ENCODE peak calls at places on chromosomes 3 and 15, in six cellular contexts. One of them, this sample, is unnamed.

GRCh38 chr3:100205161-100205560 is 55.6 kb upstream of the TBC1D23 start:
- DNase-seq in astrocyte: no peak
- DNase-seq in PC-3: no peak
- DNase-seq in ascending aorta: no peak
- DNase-seq in uterus: no peak
- DNase-seq in body of pancreas: no peak
- DNase-seq in this sample: no peak

GRCh38 chr3:131903988-131904415 is 130.8 kb downstream of the CPNE4 start:
- DNase-seq in astrocyte: peak; percentile 99
- DNase-seq in PC-3: peak; percentile 93
- DNase-seq in ascending aorta: no peak
- DNase-seq in uterus: no peak
- DNase-seq in body of pancreas: no peak
- DNase-seq in this sample: no peak

GRCh38 chr3:88775026-88775690 is 332.3 kb upstream of the EPHA3 start:
- DNase-seq in astrocyte: no peak
- DNase-seq in PC-3: no peak
- DNase-seq in ascending aorta: no peak
- DNase-seq in uterus: no peak
- DNase-seq in body of pancreas: no peak
- DNase-seq in this sample: no peak

GRCh38 chr3:72311425-72311824 is 526.5 kb upstream of the PROK2 start:
- DNase-seq in astrocyte: no peak
- DNase-seq in PC-3: no peak
- DNase-seq in ascending aorta: no peak
- DNase-seq in uterus: no peak
- DNase-seq in body of pancreas: no peak
- DNase-seq in this sample: no peak

GRCh38 chr3:27914199-27914598 is 192.1 kb upstream of the EOMES start:
- DNase-seq in astrocyte: no peak
- DNase-seq in PC-3: peak; percentile 32
- DNase-seq in ascending aorta: no peak
- DNase-seq in uterus: no peak
- DNase-seq in body of pancreas: peak; percentile 7
- DNase-seq in this sample: no peak

GRCh38 chr15:65028338-65028737 is 1.1 kb downstream of the MTFMT start:
- DNase-seq in astrocyte: no peak
- DNase-seq in PC-3: no peak
- DNase-seq in ascending aorta: no peak
- DNase-seq in uterus: no peak
- DNase-seq in body of pancreas: no peak
- DNase-seq in this sample: peak; percentile 11

GRCh38 chr3:98812851-98813374 is 49.8 kb downstream of the ST3GAL6 start:
- DNase-seq in astrocyte: no peak
- DNase-seq in PC-3: peak; percentile 55
- DNase-seq in ascending aorta: no peak
- DNase-seq in uterus: no peak
- DNase-seq in body of pancreas: peak; percentile 14
- DNase-seq in this sample: no peak

GRCh38 chr15:100241572-100242479 is 99.9 kb downstream of the ADAMTS17 start:
- DNase-seq in astrocyte: peak; percentile 82
- DNase-seq in PC-3: peak; percentile 95
- DNase-seq in ascending aorta: no peak
- DNase-seq in uterus: no peak
- DNase-seq in body of pancreas: peak; percentile 27
- DNase-seq in this sample: no peak

GRCh38 chr15:66882251-66883020 is 180.4 kb downstream of the SMAD6 start:
- DNase-seq in astrocyte: peak; percentile 65
- DNase-seq in PC-3: peak; percentile 27
- DNase-seq in ascending aorta: no peak
- DNase-seq in uterus: peak; percentile 46
- DNase-seq in body of pancreas: peak; percentile 51
- DNase-seq in this sample: no peak

GRCh38 chr15:29860872-29861271 is 38.6 kb upstream of the TJP1 start:
- DNase-seq in astrocyte: peak; percentile 33
- DNase-seq in PC-3: peak; percentile 54
- DNase-seq in ascending aorta: no peak
- DNase-seq in uterus: no peak
- DNase-seq in body of pancreas: no peak
- DNase-seq in this sample: no peak

GRCh38 chr15:68650901-68651709 is 72.3 kb downstream of the CORO2B start:
- DNase-seq in astrocyte: no peak
- DNase-seq in PC-3: peak; percentile 35
- DNase-seq in ascending aorta: no peak
- DNase-seq in uterus: peak; percentile 23
- DNase-seq in body of pancreas: peak; percentile 65
- DNase-seq in this sample: peak; percentile 29

GRCh38 chr3:51673181-51673801 is 2.2 kb downstream of the TEX264 start:
- DNase-seq in astrocyte: no peak
- DNase-seq in PC-3: no peak
- DNase-seq in ascending aorta: no peak
- DNase-seq in uterus: no peak
- DNase-seq in body of pancreas: no peak
- DNase-seq in this sample: no peak

GRCh38 chr3:139601191-139601961 is 61.8 kb upstream of the RBP1 start:
- DNase-seq in astrocyte: no peak
- DNase-seq in PC-3: peak; percentile 27
- DNase-seq in ascending aorta: no peak
- DNase-seq in uterus: no peak
- DNase-seq in body of pancreas: no peak
- DNase-seq in this sample: no peak

GRCh38 chr15:93233710-93234109 is 144.7 kb upstream of the RGMA start:
- DNase-seq in astrocyte: no peak
- DNase-seq in PC-3: no peak
- DNase-seq in ascending aorta: no peak
- DNase-seq in uterus: no peak
- DNase-seq in body of pancreas: no peak
- DNase-seq in this sample: no peak

GRCh38 chr3:35404571-35404970 is 234.8 kb upstream of the ARPP21 start:
- DNase-seq in astrocyte: no peak
- DNase-seq in PC-3: no peak
- DNase-seq in ascending aorta: no peak
- DNase-seq in uterus: no peak
- DNase-seq in body of pancreas: no peak
- DNase-seq in this sample: no peak

GRCh38 chr3:184003187-184003967 is 14.3 kb downstream of the ABCC5 start:
- DNase-seq in astrocyte: peak; percentile 90
- DNase-seq in PC-3: peak; percentile 75
- DNase-seq in ascending aorta: no peak
- DNase-seq in uterus: no peak
- DNase-seq in body of pancreas: no peak
- DNase-seq in this sample: no peak

GRCh38 chr3:139530717-139531116 is 8.8 kb downstream of the RBP1 start:
- DNase-seq in astrocyte: no peak
- DNase-seq in PC-3: no peak
- DNase-seq in ascending aorta: no peak
- DNase-seq in uterus: no peak
- DNase-seq in body of pancreas: no peak
- DNase-seq in this sample: no peak

GRCh38 chr15:72166716-72167417 is 30.7 kb downstream of the GRAMD2A start:
- DNase-seq in astrocyte: no peak
- DNase-seq in PC-3: no peak
- DNase-seq in ascending aorta: no peak
- DNase-seq in uterus: no peak
- DNase-seq in body of pancreas: no peak
- DNase-seq in this sample: no peak

GRCh38 chr15:43896543-43896942 is 69.7 kb downstream of the WDR76 start:
- DNase-seq in astrocyte: no peak
- DNase-seq in PC-3: peak; percentile 17
- DNase-seq in ascending aorta: no peak
- DNase-seq in uterus: no peak
- DNase-seq in body of pancreas: no peak
- DNase-seq in this sample: no peak

GRCh38 chr3:58999779-59000170 is 50.0 kb downstream of the CFAP20DC start:
- DNase-seq in astrocyte: peak; percentile 10
- DNase-seq in PC-3: no peak
- DNase-seq in ascending aorta: no peak
- DNase-seq in uterus: no peak
- DNase-seq in body of pancreas: no peak
- DNase-seq in this sample: no peak

GRCh38 chr3:192487032-192487431 is 240.3 kb downstream of the FGF12 start:
- DNase-seq in astrocyte: no peak
- DNase-seq in PC-3: no peak
- DNase-seq in ascending aorta: no peak
- DNase-seq in uterus: no peak
- DNase-seq in body of pancreas: peak; percentile 11
- DNase-seq in this sample: no peak

GRCh38 chr3:167066977-167067843 is 312.9 kb downstream of the ZBBX start:
- DNase-seq in astrocyte: no peak
- DNase-seq in PC-3: peak; percentile 44
- DNase-seq in ascending aorta: no peak
- DNase-seq in uterus: no peak
- DNase-seq in body of pancreas: peak; percentile 13
- DNase-seq in this sample: no peak

GRCh38 chr3:151460774-151461450 is at the start of gene IGSF10:
- DNase-seq in astrocyte: no peak
- DNase-seq in PC-3: no peak
- DNase-seq in ascending aorta: no peak
- DNase-seq in uterus: no peak
- DNase-seq in body of pancreas: peak; percentile 15
- DNase-seq in this sample: no peak
- H3K4me3 ChIP-seq in astrocyte: peak within 1 kb of the TSS; percentile 60
- H3K4me3 ChIP-seq in PC-3: peak within 1 kb of the TSS; percentile 72
- H3K4me3 ChIP-seq in ascending aorta: peak within 1 kb of the TSS; percentile 67
- H3K4me3 ChIP-seq in uterus: peak within 1 kb of the TSS; percentile 50
- H3K4me3 ChIP-seq in body of pancreas: peak within 1 kb of the TSS; percentile 49
- H3K4me3 ChIP-seq in this sample: no peak within 1 kb of the TSS

GRCh38 chr3:112990672-112991602 is at the start of gene GTPBP8:
- DNase-seq in astrocyte: peak; percentile 79
- DNase-seq in PC-3: peak; percentile 89
- DNase-seq in ascending aorta: peak; percentile 58
- DNase-seq in uterus: peak; percentile 88
- DNase-seq in body of pancreas: peak; percentile 93
- DNase-seq in this sample: peak; percentile 92
- TF ChIP-seq CTCF in astrocyte: no peak
- TF ChIP-seq CTCF in PC-3: no peak
- TF ChIP-seq CTCF in ascending aorta: no peak
- TF ChIP-seq CTCF in uterus: peak; percentile 15
- TF ChIP-seq CTCF in body of pancreas: no peak
- TF ChIP-seq CTCF in this sample: peak; percentile 10

GRCh38 chr3:61956236-61956635 is 394.9 kb downstream of the PTPRG start:
- DNase-seq in astrocyte: peak; percentile 69
- DNase-seq in PC-3: no peak
- DNase-seq in ascending aorta: no peak
- DNase-seq in uterus: no peak
- DNase-seq in body of pancreas: no peak
- DNase-seq in this sample: no peak
- H3K27me3 ChIP-seq in astrocyte: no peaks in the 10 kb centered on the region
- H3K27me3 ChIP-seq in PC-3: no peaks in the 10 kb centered on the region
- H3K27me3 ChIP-seq in ascending aorta: no peaks in the 10 kb centered on the region
- H3K27me3 ChIP-seq in uterus: no peaks in the 10 kb centered on the region
- H3K27me3 ChIP-seq in body of pancreas: no peaks in the 10 kb centered on the region
- H3K27me3 ChIP-seq in this sample: no peaks in the 10 kb centered on the region

DNA sequence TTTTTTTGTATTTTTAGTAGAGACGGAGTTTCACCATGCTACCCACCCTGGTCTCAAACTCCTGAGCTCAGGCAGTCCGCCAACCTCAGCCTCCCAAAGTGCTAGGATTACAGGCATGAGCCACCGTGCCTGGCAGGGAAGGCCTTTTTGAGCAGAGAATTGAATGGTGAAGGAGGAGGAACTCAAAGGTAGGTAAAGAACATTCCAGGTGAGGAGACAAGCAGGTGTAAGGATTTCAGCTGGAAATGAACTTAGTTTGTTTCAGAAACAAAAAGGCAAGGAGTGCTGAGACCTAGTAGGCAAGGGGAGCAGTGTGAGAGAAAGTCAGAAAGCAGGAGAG is 2.5 kb downstream of the TICRR start:
- DNase-seq in astrocyte: no peak
- DNase-seq in PC-3: no peak
- DNase-seq in ascending aorta: no peak
- DNase-seq in uterus: no peak
- DNase-seq in body of pancreas: no peak
- DNase-seq in this sample: no peak
- H3K4me3 ChIP-seq in astrocyte: peak overlapping the region; percentile 26
- H3K4me3 ChIP-seq in PC-3: peak overlapping the region; percentile 73
- H3K4me3 ChIP-seq in ascending aorta: no peak overlapping the region
- H3K4me3 ChIP-seq in uterus: no peak overlapping the region
- H3K4me3 ChIP-seq in body of pancreas: no peak overlapping the region
- H3K4me3 ChIP-seq in this sample: peak overlapping the region; percentile 47